ENCODE peak calls at places on chromosomes 13 and 19, in six cellular contexts. O is tibial nerve, F is sigmoid colon, Z is suprapubic skin, M is ovary, A is SK-N-SH. Q is an unnamed sample.

GRCh38 chr13:102291587-102292218 is 110.1 kb downstream of the FGF14 start:
- DNase-seq in O (no peak), F (no peak), Z (no peak), M (no peak), A (no peak), Q (no peak)

GRCh38 chr13:39602614-39603366 is at the start of gene LHFPL6:
- DNase-seq in O (peak; percentile 77), F (peak; percentile 94), Z (peak; percentile 92), M (peak; percentile 86), A (peak; percentile 88), Q (peak; percentile 75)

GRCh38 chr19:13018037-13018914 is 23.0 kb downstream of the NFIX start:
- DNase-seq in O (peak; percentile 64), F (peak; percentile 93), Z (no peak), M (peak; percentile 86), A (peak; percentile 89), Q (peak; percentile 57)

GRCh38 chr13:61144834-61145593 is 270.6 kb downstream of the PCDH20 start:
- DNase-seq in O (no peak), F (no peak), Z (no peak), M (no peak), A (no peak), Q (no peak)

GRCh38 chr13:26983533-26984315 is 187.9 kb downstream of the USP12 start:
- DNase-seq in O (no peak), F (no peak), Z (no peak), M (no peak), A (no peak), Q (no peak)

GRCh38 chr19:41997851-41998229 is 3.8 kb upstream of the ATP1A3 start:
- DNase-seq in O (no peak), F (no peak), Z (no peak), M (no peak), A (peak; percentile 87), Q (no peak)

GRCh38 chr13:60170414-60170813 is 6.7 kb upstream of the DIAPH3 start:
- DNase-seq in O (no peak), F (no peak), Z (no peak), M (no peak), A (no peak), Q (no peak)

GRCh38 chr13:51647067-51647466 is 62.8 kb downstream of the WDFY2 start:
- DNase-seq in O (no peak), F (no peak), Z (no peak), M (no peak), A (no peak), Q (no peak)

GRCh38 chr13:50941146-50941545 is 31.6 kb downstream of the RNASEH2B start:
- DNase-seq in O (no peak), F (no peak), Z (no peak), M (no peak), A (no peak), Q (no peak)

GRCh38 chr13:49597043-49597669 is 11.8 kb upstream of the RCBTB1 start:
- DNase-seq in O (no peak), F (no peak), Z (no peak), M (no peak), A (no peak), Q (no peak)

GRCh38 chr13:48478401-48478800 is 54.5 kb downstream of the RCBTB2 start:
- DNase-seq in O (no peak), F (no peak), Z (no peak), M (no peak), A (no peak), Q (no peak)

GRCh38 chr19:10915511-10916091 is 12.8 kb downstream of the YIPF2 start:
- DNase-seq in O (peak; percentile 25), F (no peak), Z (peak; percentile 90), M (no peak), A (peak; percentile 68), Q (no peak)

GRCh38 chr19:18713550-18714117 is 30.2 kb downstream of the CRTC1 start:
- DNase-seq in O (no peak), F (no peak), Z (no peak), M (no peak), A (no peak), Q (no peak)

GRCh38 chr19:45505151-45505995 is 1.9 kb upstream of the VASP start:
- DNase-seq in O (no peak), F (no peak), Z (no peak), M (no peak), A (no peak), Q (no peak)

GRCh38 chr19:45501730-45502014 is 3.4 kb downstream of the PPM1N start:
- DNase-seq in O (no peak), F (no peak), Z (no peak), M (no peak), A (peak; percentile 35), Q (no peak)

GRCh38 chr19:45506246-45506990 is 861 bp upstream of the VASP start:
- DNase-seq in O (peak; percentile 92), F (peak; percentile 98), Z (peak; percentile 97), M (peak; percentile 94), A (peak; percentile 94), Q (peak; percentile 98)

GRCh38 chr19:45505996-45506245 is 1.4 kb upstream of the VASP start:
- DNase-seq in O (no peak), F (no peak), Z (no peak), M (no peak), A (no peak), Q (no peak)

GRCh38 chr19:45503909-45504308 is 3.4 kb upstream of the VASP start:
- DNase-seq in O (no peak), F (no peak), Z (no peak), M (no peak), A (no peak), Q (no peak)
- TF ChIP-seq CTCF in O (no peak), F (no peak), Z (no peak), M (no peak), A (no peak), Q (no peak)

GRCh38 chr13:110336108-110336507 is 29.0 kb downstream of the COL4A2 start:
- DNase-seq in O (no peak), F (no peak), Z (no peak), M (no peak), A (no peak), Q (no peak)
- TF ChIP-seq EP300 in O (no peak), F (no peak), Z (no peak), M (no peak), A (no peak), Q (no peak)

DNA sequence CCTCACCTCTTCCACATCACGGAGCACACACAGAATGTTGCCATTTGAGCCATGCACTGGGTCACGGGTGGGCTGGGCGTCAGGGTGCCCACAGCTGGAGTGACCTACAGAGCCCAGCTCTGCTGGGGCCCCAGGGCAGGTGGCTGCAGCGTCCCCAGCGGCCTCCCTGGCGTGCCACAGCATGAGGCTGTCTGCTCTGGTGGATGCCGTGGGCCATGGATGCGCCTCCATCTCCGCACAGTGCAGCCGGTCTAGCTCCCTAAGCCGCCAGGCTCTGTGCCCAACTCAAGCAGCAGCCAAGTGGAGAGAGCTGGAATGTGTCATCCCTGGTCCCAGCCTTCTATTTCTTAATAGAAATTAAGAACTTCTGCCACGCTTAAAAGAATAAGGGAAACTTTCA is 59.1 kb downstream of the ATP11A start:
- DNase-seq in O (peak; percentile 60), F (peak; percentile 82), Z (no peak), M (no peak), A (no peak), Q (no peak)
- TF ChIP-seq CTCF in O (no peak), F (no peak), Z (no peak), M (no peak), A (no peak), Q (no peak)

DNA sequence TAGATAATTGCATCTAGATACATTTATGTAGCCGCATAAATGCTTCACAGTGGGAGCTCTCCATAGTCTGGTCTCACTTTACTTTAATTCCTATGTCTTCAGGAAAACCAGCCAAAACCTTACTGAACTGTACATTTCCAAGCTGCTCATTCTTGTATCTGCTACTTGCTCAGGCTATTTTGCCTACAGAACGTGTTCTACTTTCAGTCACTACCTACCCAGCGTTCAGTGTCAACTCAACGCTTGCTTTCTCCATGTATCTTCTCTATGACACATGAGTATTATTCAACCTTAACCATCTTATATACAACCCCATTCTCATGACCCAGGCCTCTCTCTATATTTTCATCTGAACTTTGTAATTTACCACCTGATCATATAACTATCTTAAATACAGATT is 101.9 kb downstream of the KLF12 start:
- DNase-seq in O (no peak), F (no peak), Z (no peak), M (no peak), A (no peak), Q (no peak)
- TF ChIP-seq EP300 in O (no peak), F (no peak), Z (no peak), M (no peak), A (no peak), Q (no peak)

DNA sequence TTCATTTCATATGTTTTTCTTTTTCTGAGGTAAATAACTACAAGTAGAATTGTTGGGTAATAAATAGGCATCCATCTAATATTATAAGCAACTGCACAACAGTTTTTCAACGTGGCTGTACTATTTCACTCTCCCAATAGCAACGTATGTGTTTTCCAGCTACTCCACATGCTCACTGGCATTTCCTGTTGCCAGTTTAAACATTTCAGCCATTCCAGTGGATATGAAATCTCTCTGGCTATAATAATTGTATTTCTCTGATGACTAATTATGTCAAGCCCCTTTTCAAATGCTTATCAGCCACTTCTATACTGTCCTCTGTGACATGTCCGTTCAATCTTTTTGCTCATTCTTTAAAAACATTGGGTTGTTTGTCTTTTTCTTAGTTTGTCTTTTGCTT is 26.8 kb upstream of the ALOX5AP start:
- DNase-seq in O (no peak), F (no peak), Z (no peak), M (no peak), A (no peak), Q (no peak)
- TF ChIP-seq CTCF in O (no peak), F (no peak), Z (no peak), M (no peak), A (no peak), Q (no peak)

DNA sequence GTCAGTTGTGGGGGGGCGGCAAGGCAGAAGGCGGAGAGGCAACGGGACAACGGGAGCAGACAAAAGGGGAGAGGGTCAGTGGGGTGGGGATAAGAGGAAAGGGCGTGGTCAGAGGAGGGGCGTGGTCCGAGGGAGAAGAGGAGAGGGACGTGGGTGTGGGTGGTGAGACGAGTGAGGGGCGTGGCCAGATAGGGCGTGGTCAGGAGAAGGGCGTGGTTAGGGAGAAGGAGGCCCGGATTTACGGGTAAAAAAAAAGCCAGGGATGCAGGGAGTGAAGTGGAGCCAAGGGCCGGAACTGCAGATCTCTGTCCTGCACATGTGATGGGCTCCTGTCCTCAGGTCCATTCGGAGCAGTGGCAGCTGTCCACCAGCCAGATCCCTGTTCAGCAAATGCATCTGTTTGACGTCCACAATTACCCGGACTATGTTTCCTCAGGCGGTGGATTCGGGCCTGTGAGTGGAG is 21.5 kb downstream of the CPT1C start:
- DNase-seq in O (peak; percentile 14), F (peak; percentile 87), Z (no peak), M (peak; percentile 50), A (peak; percentile 93), Q (peak; percentile 47)
- TF ChIP-seq EP300 in O (no peak), F (no peak), Z (no peak), M (no peak), A (no peak), Q (no peak)

GRCh38 chr19:741506-742131 is 9.3 kb upstream of the MISP start:
- DNase-seq in O (no peak), F (peak; percentile 29), Z (no peak), M (no peak), A (peak; percentile 71), Q (no peak)
- TF ChIP-seq CTCF in O (no peak), F (no peak), Z (no peak), M (no peak), A (peak; percentile 21), Q (no peak)

DNA sequence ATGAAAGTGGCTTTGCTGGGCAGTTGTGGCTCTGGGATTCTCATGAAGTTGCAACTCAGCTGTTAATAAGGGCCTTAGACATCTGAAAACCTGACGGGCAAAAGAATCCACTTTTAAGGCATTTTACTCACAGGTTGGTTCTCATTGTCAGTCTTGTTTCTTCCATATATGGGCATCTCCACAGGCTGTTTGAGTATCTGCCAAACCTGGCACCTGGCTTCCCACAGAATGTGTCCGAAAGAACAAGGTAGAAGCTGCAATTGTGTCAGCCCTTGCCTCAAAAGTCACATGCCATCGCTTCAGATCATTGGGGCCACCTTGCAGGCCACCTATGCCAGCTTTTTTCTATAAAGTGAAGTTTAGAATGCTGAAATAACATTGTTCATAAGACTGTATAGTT is 102.4 kb downstream of the KCTD12 start:
- DNase-seq in O (no peak), F (no peak), Z (no peak), M (no peak), A (no peak), Q (no peak)
- TF ChIP-seq EP300 in O (no peak), F (no peak), Z (no peak), M (no peak), A (no peak), Q (no peak)